ENCODE peak calls at places on chromosome 2, in eight cellular contexts. One of them, this sample, is unnamed.

GRCh38 chr2:3257166-3257565 is 120.5 kb downstream of the EIPR1 start:
- DNase-seq in neural progenitor cell: no peak
- DNase-seq in fibroblast of lung: no peak
- DNase-seq in mammary epithelial cell: no peak
- DNase-seq in IMR-90: peak; percentile 22
- DNase-seq in A549: no peak
- DNase-seq in HCT116: no peak
- DNase-seq in HepG2: no peak
- DNase-seq in this sample: peak; percentile 64

GRCh38 chr2:160054984-160055725 is 7.3 kb downstream of the PLA2R1 start:
- DNase-seq in neural progenitor cell: peak; percentile 39
- DNase-seq in fibroblast of lung: peak; percentile 40
- DNase-seq in mammary epithelial cell: no peak
- DNase-seq in IMR-90: no peak
- DNase-seq in A549: no peak
- DNase-seq in HCT116: no peak
- DNase-seq in HepG2: no peak
- DNase-seq in this sample: peak; percentile 19

GRCh38 chr2:127061377-127062273 is 45.3 kb downstream of the BIN1 start:
- DNase-seq in neural progenitor cell: no peak
- DNase-seq in fibroblast of lung: no peak
- DNase-seq in mammary epithelial cell: no peak
- DNase-seq in IMR-90: peak; percentile 57
- DNase-seq in A549: no peak
- DNase-seq in HCT116: no peak
- DNase-seq in HepG2: no peak
- DNase-seq in this sample: no peak

GRCh38 chr2:218975060-218975777 is 9.8 kb downstream of the FEV start:
- DNase-seq in neural progenitor cell: no peak
- DNase-seq in fibroblast of lung: no peak
- DNase-seq in mammary epithelial cell: no peak
- DNase-seq in IMR-90: no peak
- DNase-seq in A549: no peak
- DNase-seq in HCT116: no peak
- DNase-seq in HepG2: no peak
- DNase-seq in this sample: no peak

GRCh38 chr2:105977212-105977611 is 216.9 kb downstream of the UXS1 start:
- DNase-seq in neural progenitor cell: no peak
- DNase-seq in fibroblast of lung: peak; percentile 67
- DNase-seq in mammary epithelial cell: peak; percentile 90
- DNase-seq in IMR-90: peak; percentile 86
- DNase-seq in A549: peak; percentile 22
- DNase-seq in HCT116: peak; percentile 77
- DNase-seq in HepG2: peak; percentile 33
- DNase-seq in this sample: peak; percentile 89

GRCh38 chr2:176585291-176585690 is 316.0 kb downstream of the MTX2 start:
- DNase-seq in neural progenitor cell: no peak
- DNase-seq in fibroblast of lung: no peak
- DNase-seq in mammary epithelial cell: no peak
- DNase-seq in IMR-90: no peak
- DNase-seq in A549: no peak
- DNase-seq in HCT116: no peak
- DNase-seq in HepG2: no peak
- DNase-seq in this sample: no peak

GRCh38 chr2:173658946-173659371 is 304.3 kb downstream of the CDCA7 start:
- DNase-seq in neural progenitor cell: no peak
- DNase-seq in fibroblast of lung: no peak
- DNase-seq in mammary epithelial cell: no peak
- DNase-seq in IMR-90: peak; percentile 60
- DNase-seq in A549: no peak
- DNase-seq in HCT116: no peak
- DNase-seq in HepG2: no peak
- DNase-seq in this sample: peak; percentile 76

GRCh38 chr2:240626531-240627300 is 1.4 kb downstream of the GPR35 start:
- DNase-seq in neural progenitor cell: no peak
- DNase-seq in fibroblast of lung: no peak
- DNase-seq in mammary epithelial cell: no peak
- DNase-seq in IMR-90: no peak
- DNase-seq in A549: no peak
- DNase-seq in HCT116: no peak
- DNase-seq in HepG2: peak; percentile 92
- DNase-seq in this sample: no peak

GRCh38 chr2:84969511-84970265 is 1.3 kb upstream of the KCMF1 start:
- DNase-seq in neural progenitor cell: peak; percentile 33
- DNase-seq in fibroblast of lung: peak; percentile 43
- DNase-seq in mammary epithelial cell: no peak
- DNase-seq in IMR-90: peak; percentile 31
- DNase-seq in A549: no peak
- DNase-seq in HCT116: no peak
- DNase-seq in HepG2: no peak
- DNase-seq in this sample: peak; percentile 50

GRCh38 chr2:191174539-191174938 is 23.7 kb upstream of the STAT4 start:
- DNase-seq in neural progenitor cell: no peak
- DNase-seq in fibroblast of lung: no peak
- DNase-seq in mammary epithelial cell: no peak
- DNase-seq in IMR-90: no peak
- DNase-seq in A549: no peak
- DNase-seq in HCT116: no peak
- DNase-seq in HepG2: no peak
- DNase-seq in this sample: no peak

DNA sequence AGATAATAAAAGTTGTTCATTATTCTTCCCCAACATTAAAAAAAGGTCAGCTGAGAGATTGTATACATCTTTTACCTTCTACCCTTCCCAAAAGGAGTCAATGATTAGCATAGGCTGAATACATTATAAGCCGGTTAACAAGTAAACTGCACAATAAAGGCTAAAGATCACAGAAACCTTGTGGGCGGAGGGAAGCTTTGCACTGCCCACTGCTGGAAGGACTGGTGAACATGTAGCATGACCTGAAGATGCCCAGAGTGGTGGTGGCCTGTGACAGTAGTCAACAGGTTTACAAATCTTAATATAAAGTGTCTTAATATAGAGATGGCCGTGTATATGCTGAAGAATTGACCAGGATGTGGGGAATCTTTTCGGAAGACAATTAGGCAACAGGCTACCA is 35.6 kb downstream of the ARL5A start:
- DNase-seq in neural progenitor cell: peak; percentile 20
- DNase-seq in fibroblast of lung: no peak
- DNase-seq in mammary epithelial cell: no peak
- DNase-seq in IMR-90: no peak
- DNase-seq in A549: no peak
- DNase-seq in HCT116: no peak
- DNase-seq in HepG2: peak; percentile 32
- DNase-seq in this sample: no peak
- TF ChIP-seq CTCF in neural progenitor cell: peak; percentile 44
- TF ChIP-seq CTCF in fibroblast of lung: no peak
- TF ChIP-seq CTCF in mammary epithelial cell: peak; percentile 4
- TF ChIP-seq CTCF in IMR-90: no peak
- TF ChIP-seq CTCF in A549: no peak
- TF ChIP-seq CTCF in HCT116: peak; percentile 26
- TF ChIP-seq CTCF in HepG2: peak; percentile 66
- TF ChIP-seq CTCF in this sample: no peak

GRCh38 chr2:121069434-121069969 is 215.5 kb downstream of the TFCP2L1 start:
- DNase-seq in neural progenitor cell: no peak
- DNase-seq in fibroblast of lung: no peak
- DNase-seq in mammary epithelial cell: no peak
- DNase-seq in IMR-90: no peak
- DNase-seq in A549: no peak
- DNase-seq in HCT116: no peak
- DNase-seq in HepG2: no peak
- DNase-seq in this sample: no peak

GRCh38 chr2:121073320-121074210 is 211.4 kb downstream of the TFCP2L1 start:
- DNase-seq in neural progenitor cell: no peak
- DNase-seq in fibroblast of lung: no peak
- DNase-seq in mammary epithelial cell: no peak
- DNase-seq in IMR-90: no peak
- DNase-seq in A549: no peak
- DNase-seq in HCT116: no peak
- DNase-seq in HepG2: no peak
- DNase-seq in this sample: no peak

GRCh38 chr2:121072784-121073183 is 212.2 kb downstream of the TFCP2L1 start:
- DNase-seq in neural progenitor cell: no peak
- DNase-seq in fibroblast of lung: no peak
- DNase-seq in mammary epithelial cell: no peak
- DNase-seq in IMR-90: no peak
- DNase-seq in A549: no peak
- DNase-seq in HCT116: no peak
- DNase-seq in HepG2: no peak
- DNase-seq in this sample: no peak

GRCh38 chr2:121068851-121069250 is 216.2 kb downstream of the TFCP2L1 start:
- DNase-seq in neural progenitor cell: no peak
- DNase-seq in fibroblast of lung: no peak
- DNase-seq in mammary epithelial cell: no peak
- DNase-seq in IMR-90: no peak
- DNase-seq in A549: no peak
- DNase-seq in HCT116: no peak
- DNase-seq in HepG2: no peak
- DNase-seq in this sample: no peak

DNA sequence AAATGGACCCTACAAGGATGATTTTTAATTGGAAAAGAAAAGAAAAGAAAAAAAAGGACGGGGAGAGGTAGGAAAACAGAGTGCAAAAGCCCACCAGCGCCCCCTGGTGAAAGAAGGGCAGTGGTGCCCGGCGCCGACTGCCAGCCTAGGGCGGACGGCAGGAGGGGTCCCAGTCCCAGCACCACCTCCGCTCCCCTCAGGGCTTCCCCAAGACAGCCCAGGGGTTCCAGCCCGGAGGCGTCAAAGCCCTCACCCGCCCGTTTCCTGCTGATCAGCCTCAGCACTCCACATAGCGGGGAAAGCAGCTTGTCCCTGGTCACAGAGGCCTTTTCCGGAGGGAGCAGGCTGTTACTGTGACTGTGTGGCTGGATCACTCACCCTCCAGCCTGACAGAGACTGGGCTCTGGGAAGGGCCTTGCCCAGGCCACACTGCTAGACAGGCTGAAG is 213.9 kb downstream of the TFCP2L1 start:
- DNase-seq in neural progenitor cell: peak; percentile 83
- DNase-seq in fibroblast of lung: peak; percentile 51
- DNase-seq in mammary epithelial cell: no peak
- DNase-seq in IMR-90: peak; percentile 31
- DNase-seq in A549: peak; percentile 84
- DNase-seq in HCT116: peak; percentile 19
- DNase-seq in HepG2: peak; percentile 24
- DNase-seq in this sample: no peak
- H3K4me2 ChIP-seq in neural progenitor cell: peak overlapping the region; percentile 25
- H3K4me2 ChIP-seq in fibroblast of lung: no peak overlapping the region
- H3K4me2 ChIP-seq in mammary epithelial cell: no peak overlapping the region
- H3K4me2 ChIP-seq in IMR-90: no peak overlapping the region
- H3K4me2 ChIP-seq in A549: peak overlapping the region; percentile 46
- H3K4me2 ChIP-seq in HCT116: peak overlapping the region; percentile 41
- H3K4me2 ChIP-seq in HepG2: no peak overlapping the region
- H3K4me2 ChIP-seq in this sample: peak overlapping the region; percentile 32

DNA sequence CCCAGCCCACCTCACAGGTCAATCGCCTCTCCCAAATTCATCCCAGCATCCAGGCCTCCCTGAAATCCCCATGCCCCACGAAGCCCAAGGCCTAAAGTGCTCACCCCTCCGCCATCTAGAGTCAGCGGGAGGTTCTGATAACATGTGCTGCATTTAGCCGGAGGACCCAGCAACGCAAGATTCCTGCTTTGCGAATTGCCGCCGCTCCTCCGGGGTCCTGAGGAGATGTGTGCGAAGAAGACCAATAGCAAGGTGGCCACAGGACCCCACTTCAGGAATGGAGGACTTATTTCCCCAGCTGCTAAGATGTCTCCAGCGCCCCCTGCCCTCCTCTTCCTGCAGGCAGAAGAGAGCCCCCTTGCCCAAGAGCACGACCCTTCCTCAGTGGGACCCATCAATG is 120.8 kb upstream of the GLI2 start:
- DNase-seq in neural progenitor cell: no peak
- DNase-seq in fibroblast of lung: no peak
- DNase-seq in mammary epithelial cell: no peak
- DNase-seq in IMR-90: no peak
- DNase-seq in A549: no peak
- DNase-seq in HCT116: no peak
- DNase-seq in HepG2: no peak
- DNase-seq in this sample: no peak
- TF ChIP-seq CTCF in neural progenitor cell: peak; percentile 4
- TF ChIP-seq CTCF in fibroblast of lung: no peak
- TF ChIP-seq CTCF in mammary epithelial cell: no peak
- TF ChIP-seq CTCF in IMR-90: no peak
- TF ChIP-seq CTCF in A549: no peak
- TF ChIP-seq CTCF in HCT116: no peak
- TF ChIP-seq CTCF in HepG2: no peak
- TF ChIP-seq CTCF in this sample: no peak

GRCh38 chr2:163859951-163860350 is 124.1 kb upstream of the FIGN start:
- DNase-seq in neural progenitor cell: no peak
- DNase-seq in fibroblast of lung: peak; percentile 8
- DNase-seq in mammary epithelial cell: no peak
- DNase-seq in IMR-90: peak; percentile 0
- DNase-seq in A549: no peak
- DNase-seq in HCT116: no peak
- DNase-seq in HepG2: peak; percentile 3
- DNase-seq in this sample: no peak
- H3K4me2 ChIP-seq in neural progenitor cell: no peak overlapping the region
- H3K4me2 ChIP-seq in fibroblast of lung: peak overlapping the region; percentile 40
- H3K4me2 ChIP-seq in mammary epithelial cell: peak overlapping the region; percentile 16
- H3K4me2 ChIP-seq in IMR-90: peak overlapping the region; percentile 31
- H3K4me2 ChIP-seq in A549: peak overlapping the region; percentile 7
- H3K4me2 ChIP-seq in HCT116: no peak overlapping the region
- H3K4me2 ChIP-seq in HepG2: no peak overlapping the region
- H3K4me2 ChIP-seq in this sample: no peak overlapping the region